ENCODE peak calls at places on chromosomes 3 and 15, in nine cellular contexts. G is tibial nerve, J is testis, C is uterus, V is left lung, X is left ventricle myocardium inferior, S is thyroid gland, B is PC-3, L is lower lobe of right lung. Q is an unnamed sample. For H3K4me1, the result is how much of the 10 kb centered on the place peaks cover.

GRCh38 chr3:107271787-107272387 is 105.4 kb upstream of the CCDC54 start:
- DNase-seq in J (no peak), S (no peak), C (no peak), V (no peak), X (no peak), G (no peak), B (peak), L (no peak), Q (no peak)

GRCh38 chr15:101347454-101347853 is 52.4 kb upstream of the SNRPA1 start:
- DNase-seq in V (no peak), J (no peak), G (no peak), X (no peak), L (no peak), B (no peak), S (no peak), C (no peak), Q (no peak)

GRCh38 chr15:90638241-90638691 is 78.9 kb upstream of the BLM start:
- DNase-seq in C (no peak), G (no peak), V (no peak), S (no peak), X (no peak), J (no peak), B (no peak), L (peak), Q (no peak)

GRCh38 chr3:37973250-37974054 is 17.1 kb upstream of the VILL start:
- DNase-seq in L (no peak), B (no peak), X (no peak), C (no peak), G (no peak), V (no peak), S (no peak), J (no peak), Q (no peak)

GRCh38 chr15:91049378-91050127 is 27.2 kb upstream of the VPS33B start:
- DNase-seq in S (peak), V (no peak), G (peak), J (peak), B (peak), L (no peak), C (peak), X (no peak), Q (peak)

GRCh38 chr15:78810377-78811123 is 714 bp downstream of the ADAMTS7 start:
- DNase-seq in S (peak), X (peak), C (peak), V (no peak), J (peak), L (peak), G (peak), B (peak), Q (peak)

GRCh38 chr3:46943237-46944187 is 33.0 kb downstream of the CCDC12 start:
- DNase-seq in J (no peak), X (no peak), V (peak), S (peak), L (peak), G (no peak), C (no peak), B (peak), Q (peak)

GRCh38 chr3:5330152-5330810 is 142.8 kb downstream of the EDEM1 start:
- DNase-seq in J (no peak), G (no peak), L (no peak), X (no peak), S (no peak), V (no peak), B (peak), C (no peak), Q (no peak)

GRCh38 chr3:48018841-48019240 is 2.6 kb upstream of the MAP4 start:
- DNase-seq in S (no peak), B (peak), X (no peak), G (no peak), J (no peak), C (no peak), L (no peak), V (no peak), Q (peak)

GRCh38 chr3:104367000-104367399 is 999.7 kb upstream of the ALCAM start:
- DNase-seq in L (no peak), C (no peak), X (no peak), B (no peak), V (no peak), S (no peak), G (no peak), J (no peak), Q (no peak)

GRCh38 chr3:42036483-42036823 is 54.7 kb upstream of the TRAK1 start:
- DNase-seq in C (no peak), B (peak), L (no peak), G (no peak), S (peak), J (peak), V (no peak), X (no peak), Q (peak)

GRCh38 chr15:81302605-81303204 is 21.2 kb downstream of the STARD5 start:
- DNase-seq in J (no peak), G (no peak), S (no peak), V (no peak), L (no peak), B (no peak), X (no peak), C (no peak), Q (no peak)
- H3K4me1 ChIP-seq in J (under half), G (under half), S (under half), V (half or more), L (half or more), B (under half), X (under half), C (under half), Q (under half)

GRCh38 chr3:122562923-122563716 is 980 bp downstream of the PARP9 start:
- DNase-seq in G (no peak), X (no peak), J (no peak), L (no peak), C (no peak), B (no peak), S (no peak), V (no peak), Q (no peak)

GRCh38 chr3:122563717-122564025 is 429 bp downstream of the PARP9 start:
- DNase-seq in C (peak), L (no peak), X (no peak), G (peak), J (peak), B (no peak), V (no peak), S (peak), Q (no peak)

GRCh38 chr3:122572940-122573412 is 4.5 kb upstream of the PARP15 start:
- DNase-seq in J (no peak), V (peak), X (no peak), B (peak), L (peak), S (peak), G (no peak), C (no peak), Q (no peak)

GRCh38 chr3:122564155-122564912 is at the start of the genes DTX3L and PARP9:
- DNase-seq in C (peak), B (peak), V (peak), X (peak), J (peak), G (peak), L (peak), S (peak), Q (peak)

GRCh38 chr3:122568755-122569154 is 4.6 kb downstream of the DTX3L start:
- DNase-seq in B (no peak), S (peak), V (no peak), L (no peak), X (no peak), G (no peak), J (no peak), C (no peak), Q (no peak)
- H3K4me1 ChIP-seq in B (under half), S (under half), V (half or more), L (half or more), X (under half), G (under half), J (under half), C (under half), Q (under half)

DNA sequence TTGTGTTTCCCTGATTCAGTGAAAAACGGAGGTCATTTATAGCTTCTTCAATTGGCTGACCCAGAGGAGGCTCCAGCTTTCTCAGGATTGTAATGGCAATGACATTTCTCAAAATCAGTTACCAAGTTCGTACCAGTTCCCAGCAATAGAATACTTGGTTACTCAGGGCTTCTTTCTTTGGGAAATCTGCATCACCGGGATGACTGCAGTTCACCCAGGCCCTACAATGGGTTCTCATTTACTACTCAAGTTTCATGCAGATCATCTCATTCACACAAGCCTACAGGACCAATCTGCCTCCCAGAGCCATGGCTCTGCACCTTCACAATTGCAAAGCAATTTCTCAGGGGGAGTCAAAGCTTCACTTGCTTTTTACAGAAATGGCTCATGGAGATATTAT is 109.6 kb downstream of the FHIT start:
- DNase-seq in J (no peak), V (no peak), B (no peak), S (no peak), G (no peak), L (no peak), C (no peak), X (no peak), Q (no peak)
- H3K4me1 ChIP-seq in J (under half), V (under half), B (under half), S (under half), G (under half), L (under half), C (under half), X (under half), Q (under half)

GRCh38 chr3:170128977-170129431 is 52.5 kb downstream of the PHC3 start:
- DNase-seq in J (no peak), V (no peak), B (peak), X (no peak), L (no peak), C (no peak), S (no peak), G (no peak), Q (no peak)

GRCh38 chr3:170130532-170130931 is 51.0 kb downstream of the PHC3 start:
- DNase-seq in S (no peak), C (no peak), B (no peak), X (no peak), G (no peak), J (no peak), L (no peak), V (no peak), Q (no peak)

GRCh38 chr3:170132335-170132734 is 49.2 kb downstream of the PHC3 start:
- DNase-seq in L (no peak), X (no peak), G (no peak), B (no peak), J (no peak), V (no peak), S (no peak), C (no peak), Q (no peak)

DNA sequence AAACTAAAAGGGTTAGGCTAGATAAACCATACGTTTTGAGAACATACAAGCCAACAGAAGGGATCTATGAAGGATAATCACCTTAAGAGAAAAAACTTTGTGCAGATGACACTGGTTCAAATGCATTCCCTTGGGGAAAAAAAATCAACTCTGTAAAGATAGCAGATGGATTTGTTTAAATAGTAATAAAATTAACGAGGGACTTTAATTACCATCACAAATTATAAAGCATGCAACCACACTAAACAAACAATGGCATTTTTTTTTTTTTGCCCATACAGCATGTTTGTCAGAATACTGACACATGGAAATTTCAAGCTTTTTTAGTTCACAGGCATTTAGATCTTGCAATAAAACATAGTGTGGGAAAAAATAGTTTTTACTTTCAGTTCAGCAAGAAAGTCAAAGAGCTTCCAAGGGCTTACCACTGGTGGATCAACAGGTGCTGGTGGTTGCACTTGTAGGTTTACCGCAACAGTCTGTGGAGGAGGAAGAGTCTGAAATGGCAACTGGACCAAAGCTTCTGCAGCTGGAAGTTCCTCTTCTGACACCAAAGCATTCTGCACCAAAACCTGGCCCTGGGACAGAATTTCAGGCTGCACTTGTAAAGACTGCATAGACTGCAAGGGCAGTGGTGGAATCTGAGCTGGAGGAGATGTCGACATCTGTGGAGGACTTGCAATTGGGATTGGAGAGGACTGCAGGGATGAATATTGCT is 53.1 kb downstream of the PHC3 start:
- DNase-seq in L (no peak), C (no peak), V (no peak), X (no peak), J (no peak), B (no peak), G (no peak), S (no peak), Q (no peak)
- H3K4me1 ChIP-seq in L (under half), C (under half), V (under half), X (under half), J (under half), B (under half), G (under half), S (under half), Q (under half)

GRCh38 chr15:72235298-72235697 is 4.3 kb upstream of the PKM start:
- DNase-seq in V (no peak), S (no peak), X (no peak), B (no peak), J (no peak), C (no peak), L (no peak), G (no peak), Q (no peak)
- H3K4me1 ChIP-seq in V (under half), S (under half), X (under half), B (under half), J (under half), C (under half), L (under half), G (under half), Q (under half)

DNA sequence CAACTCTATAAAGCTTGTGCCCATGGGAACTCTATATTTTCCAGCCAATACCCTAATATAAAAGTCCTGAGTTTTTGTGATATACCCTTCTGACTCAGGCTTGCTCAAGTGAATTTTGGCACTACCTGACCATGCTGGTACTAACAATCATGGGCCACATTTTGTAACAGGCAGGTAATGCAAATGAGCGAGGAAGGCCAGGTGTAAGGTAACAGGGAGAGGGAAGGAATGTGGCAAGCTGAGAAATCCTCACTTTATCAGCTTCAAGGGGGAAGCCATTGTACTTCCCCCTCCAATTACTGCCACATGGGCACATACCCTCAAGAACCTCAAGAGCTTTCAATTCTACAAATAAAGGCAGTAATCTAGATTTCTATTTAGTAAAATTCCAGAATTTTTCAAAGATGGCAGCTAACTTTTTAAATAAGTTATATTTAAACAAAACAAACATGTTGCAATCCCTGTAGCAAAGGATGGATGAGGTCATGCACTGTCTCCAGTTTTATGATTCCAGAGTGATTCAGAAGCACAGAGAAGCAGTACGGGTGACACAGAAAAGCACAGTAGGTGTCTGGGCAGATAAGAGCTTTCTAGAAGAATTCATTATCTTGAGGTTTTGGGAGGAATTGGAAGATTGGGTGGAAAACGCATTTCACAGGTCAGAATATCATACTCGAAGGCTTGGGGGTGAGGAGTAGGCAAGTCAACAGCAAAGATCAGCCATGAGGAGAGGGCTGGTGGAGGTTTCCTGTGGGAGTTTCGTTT is 87.6 kb downstream of the FOXP1 start:
- DNase-seq in S (no peak), C (no peak), L (no peak), G (no peak), V (no peak), J (no peak), B (peak), X (no peak), Q (peak)
- H3K4me1 ChIP-seq in S (under half), C (under half), L (under half), G (under half), V (under half), J (under half), B (under half), X (under half), Q (under half)

GRCh38 chr3:73431136-73431933 is 193.4 kb downstream of the PDZRN3 start:
- DNase-seq in G (no peak), L (no peak), B (no peak), V (no peak), C (no peak), S (no peak), X (no peak), J (no peak), Q (no peak)
- H3K4me1 ChIP-seq in G (under half), L (under half), B (under half), V (under half), C (under half), S (under half), X (half or more), J (under half), Q (under half)

GRCh38 chr15:74240897-74241614 is 4.9 kb downstream of the CCDC33 start:
- DNase-seq in S (no peak), X (no peak), B (no peak), L (no peak), G (no peak), C (no peak), V (no peak), J (no peak), Q (no peak)

GRCh38 chr15:74244818-74245341 is 8.8 kb downstream of the CCDC33 start:
- DNase-seq in J (no peak), B (no peak), L (no peak), C (no peak), G (no peak), S (no peak), V (no peak), X (no peak), Q (no peak)

GRCh38 chr15:74242296-74242929 is 6.3 kb downstream of the CCDC33 start:
- DNase-seq in L (no peak), C (no peak), S (peak), V (peak), G (no peak), X (no peak), J (no peak), B (peak), Q (peak)

GRCh38 chr15:74245342-74245931 is 9.3 kb downstream of the CCDC33 start:
- DNase-seq in S (peak), L (no peak), X (no peak), V (no peak), C (no peak), G (no peak), B (no peak), J (peak), Q (no peak)

GRCh38 chr15:74243431-74243830 is 7.3 kb downstream of the CCDC33 start:
- DNase-seq in S (peak), J (no peak), V (no peak), C (no peak), G (no peak), B (no peak), X (no peak), L (no peak), Q (no peak)
- H3K4me1 ChIP-seq in S (half or more), J (under half), V (under half), C (under half), G (under half), B (under half), X (half or more), L (under half), Q (under half)

DNA sequence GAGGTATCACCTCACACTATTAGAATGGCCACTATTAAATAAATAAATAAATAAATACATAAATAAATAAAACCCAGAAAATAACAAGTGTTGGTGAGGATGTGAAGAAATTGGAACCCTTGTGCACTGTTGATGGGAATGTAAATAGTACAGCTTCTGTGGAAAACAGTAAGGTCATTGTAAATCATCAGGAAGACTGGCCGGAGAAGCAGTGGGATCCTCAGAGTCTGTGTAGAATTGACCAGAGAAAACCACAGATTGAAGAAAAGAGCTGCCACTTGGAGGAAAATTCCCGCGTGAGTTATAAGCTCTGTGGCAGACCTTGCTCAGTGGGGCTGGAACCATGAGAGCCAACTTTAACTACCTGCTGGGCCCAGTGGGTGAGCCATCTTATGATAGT is 92.0 kb downstream of the RAD18 start:
- DNase-seq in G (no peak), J (no peak), X (no peak), L (no peak), C (no peak), V (no peak), S (no peak), B (no peak), Q (no peak)
- H3K4me1 ChIP-seq in G (under half), J (under half), X (under half), L (under half), C (under half), V (under half), S (under half), B (half or more), Q (under half)

GRCh38 chr3:16466822-16467221 is 46.7 kb downstream of the RFTN1 start:
- DNase-seq in V (no peak), L (no peak), X (no peak), S (no peak), G (no peak), B (no peak), C (no peak), J (no peak), Q (no peak)
- H3K4me1 ChIP-seq in V (under half), L (under half), X (half or more), S (half or more), G (under half), B (under half), C (under half), J (under half), Q (under half)